ENCODE peak calls at places on chromosomes 7 and 10, in four cellular contexts. M is NCI-H1417, J is Kasumi-1, K is RWPE1. G is an unnamed sample.

GRCh38 chr7:26664735-26665420 is 199.5 kb downstream of the SKAP2 start:
- DNase-seq in J (no peak), M (peak; percentile 38), K (no peak), G (no peak)

GRCh38 chr10:126502481-126502880 is 114.2 kb upstream of the ADAM12 start:
- DNase-seq in J (no peak), K (no peak), M (no peak), G (no peak)

GRCh38 chr10:84534168-84534567 is 205.8 kb downstream of the CCSER2 start:
- DNase-seq in M (no peak), K (no peak), J (peak; percentile 10), G (no peak)

GRCh38 chr7:27173412-27174076 is 576 bp downstream of the HOXA10 start:
- DNase-seq in M (peak; percentile 96), K (no peak), J (peak; percentile 60), G (peak; percentile 72)

GRCh38 chr10:24596531-24596930 is 127.2 kb downstream of the ARHGAP21 start:
- DNase-seq in K (no peak), M (no peak), J (no peak), G (no peak)

GRCh38 chr10:94902570-94902969 is 35.9 kb upstream of the CYP2C9 start:
- DNase-seq in J (no peak), M (no peak), K (no peak), G (no peak)

GRCh38 chr10:87585565-87586514 is 73.8 kb upstream of the PAPSS2 start:
- DNase-seq in K (peak; percentile 84), M (no peak), J (no peak), G (no peak)

GRCh38 chr10:132687181-132687892 is 98.6 kb downstream of the NKX6-2 start:
- DNase-seq in K (no peak), J (no peak), M (no peak), G (no peak)

GRCh38 chr10:73889014-73889413 is 14.7 kb upstream of the CAMK2G start:
- DNase-seq in M (no peak), J (peak; percentile 89), K (peak; percentile 86), G (peak; percentile 99)